ENCODE peak calls at places on chromosomes 12 and 14, in seven cellular contexts. H, Q, V, P, A, K and F are unnamed samples.

GRCh38 chr12:28167981-28168485 is 22.2 kb upstream of the CCDC91 start:
- DNase-seq in Q (no peak), H (no peak), P (no peak), A (no peak), V (no peak), K (no peak), F (no peak)

GRCh38 chr12:49345048-49345839 is 1.4 kb upstream of the DNAJC22 start:
- DNase-seq in A (peak; percentile 61), H (no peak), K (peak; percentile 64), P (no peak), V (no peak), Q (peak; percentile 34), F (no peak)

GRCh38 chr12:120290541-120291312 is 976 bp downstream of the RNU4-2 start:
- DNase-seq in A (peak; percentile 71), Q (peak; percentile 15), H (peak; percentile 33), P (no peak), V (no peak), K (peak; percentile 50), F (no peak)

GRCh38 chr12:57837779-57838562 is 8.6 kb downstream of the CTDSP2 start:
- DNase-seq in A (peak; percentile 77), V (no peak), K (peak; percentile 79), Q (peak; percentile 37), H (peak; percentile 82), P (peak; percentile 79), F (no peak)

GRCh38 chr12:109553471-109553870 is 19.8 kb downstream of the MMAB start:
- DNase-seq in P (peak; percentile 68), Q (no peak), A (no peak), H (no peak), K (no peak), V (peak; percentile 34), F (no peak)

GRCh38 chr14:71006200-71006563 is 98.9 kb downstream of the PCNX1 start:
- DNase-seq in P (peak; percentile 32), H (no peak), A (no peak), V (no peak), Q (no peak), K (no peak), F (no peak)

GRCh38 chr14:83969998-83970397 is 1559.9 kb upstream of the FLRT2 start:
- DNase-seq in K (no peak), Q (no peak), V (no peak), P (no peak), A (no peak), H (no peak), F (no peak)

GRCh38 chr12:54360717-54361456 is 3.4 kb downstream of the GPR84 start:
- DNase-seq in H (peak; percentile 78), V (peak; percentile 77), K (peak; percentile 97), P (peak; percentile 72), Q (peak; percentile 82), A (peak; percentile 94), F (no peak)

GRCh38 chr14:57247283-57247682 is 21.4 kb downstream of the EXOC5 start:
- DNase-seq in K (no peak), P (peak; percentile 18), Q (no peak), H (no peak), V (no peak), A (no peak), F (no peak)

GRCh38 chr14:68738559-68738958 is 54.3 kb downstream of the ZFP36L1 start:
- DNase-seq in H (no peak), K (no peak), A (no peak), V (no peak), P (no peak), Q (no peak), F (no peak)
- TF ChIP-seq CTCF in H (no peak), K (no peak), A (no peak), V (no peak), P (no peak), Q (no peak), F (no peak)

DNA sequence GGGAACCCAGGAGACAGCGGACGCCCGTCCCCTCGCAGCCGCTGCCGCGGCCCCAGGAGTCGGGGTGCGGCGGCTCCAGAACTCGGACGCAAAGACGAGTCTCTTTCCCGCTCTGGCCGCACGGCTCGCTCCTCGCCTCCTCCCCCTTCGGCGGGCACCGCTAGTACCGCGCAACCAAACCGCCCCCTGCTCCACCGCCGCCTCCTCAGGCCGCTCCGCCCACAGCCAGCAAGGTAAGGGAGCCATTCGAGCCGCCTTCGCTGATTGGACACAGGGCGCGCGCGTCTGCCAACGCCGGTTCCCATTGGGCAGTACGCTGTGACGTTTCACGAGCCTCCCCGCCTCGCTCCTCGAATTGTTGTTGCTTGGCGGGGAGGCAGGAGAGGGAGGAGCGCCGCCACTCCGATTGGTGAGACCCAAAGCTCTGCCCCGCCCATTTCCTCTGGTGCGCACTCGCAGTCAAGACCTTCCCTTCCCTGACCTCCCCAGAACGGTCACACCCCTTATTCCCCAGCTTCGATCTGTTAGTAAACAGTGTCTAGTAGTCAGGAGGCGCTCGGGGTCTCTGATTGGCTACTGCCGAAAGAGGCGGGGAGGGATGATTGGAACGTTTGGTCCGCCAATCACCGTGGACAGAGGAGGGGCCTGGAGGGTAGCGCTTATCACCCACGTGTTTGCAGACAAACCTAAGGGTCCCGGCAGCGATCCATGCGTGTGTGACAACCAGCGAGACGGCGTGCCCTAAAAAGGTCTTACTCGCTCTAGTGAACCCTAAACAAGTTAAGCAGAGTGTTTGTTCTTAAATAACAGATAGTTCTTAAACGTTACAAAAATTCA is at the start of gene RPS6KA5:
- DNase-seq in Q (peak; percentile 100), H (peak; percentile 100), A (peak; percentile 100), V (peak; percentile 100), K (peak; percentile 100), P (peak; percentile 100), F (peak; percentile 100)
- TF ChIP-seq CTCF in Q (no peak), H (no peak), A (no peak), V (no peak), K (no peak), P (no peak), F (no peak)

GRCh38 chr14:99524804-99525698 is 43.8 kb downstream of the CCNK start:
- DNase-seq in P (peak; percentile 68), V (no peak), A (no peak), Q (peak; percentile 17), K (peak; percentile 65), H (no peak), F (no peak)
- TF ChIP-seq CTCF in P (peak; percentile 15), V (peak; percentile 51), A (peak; percentile 48), Q (no peak), K (peak; percentile 27), H (peak; percentile 5), F (peak; percentile 50)

GRCh38 chr14:93978735-93979134 is 2.4 kb upstream of the ASB2 start:
- DNase-seq in A (no peak), K (no peak), Q (no peak), V (no peak), P (no peak), H (no peak), F (no peak)

GRCh38 chr14:93981874-93982683 is 5.7 kb upstream of the ASB2 start:
- DNase-seq in H (no peak), K (no peak), Q (no peak), P (no peak), A (no peak), V (no peak), F (no peak)

GRCh38 chr14:93980464-93981201 is 4.3 kb upstream of the ASB2 start:
- DNase-seq in A (no peak), H (no peak), P (peak; percentile 76), K (no peak), V (peak; percentile 45), Q (no peak), F (no peak)

GRCh38 chr14:93982684-93983007 is 6.3 kb upstream of the ASB2 start:
- DNase-seq in A (no peak), P (no peak), H (no peak), Q (no peak), K (no peak), V (no peak), F (no peak)

DNA sequence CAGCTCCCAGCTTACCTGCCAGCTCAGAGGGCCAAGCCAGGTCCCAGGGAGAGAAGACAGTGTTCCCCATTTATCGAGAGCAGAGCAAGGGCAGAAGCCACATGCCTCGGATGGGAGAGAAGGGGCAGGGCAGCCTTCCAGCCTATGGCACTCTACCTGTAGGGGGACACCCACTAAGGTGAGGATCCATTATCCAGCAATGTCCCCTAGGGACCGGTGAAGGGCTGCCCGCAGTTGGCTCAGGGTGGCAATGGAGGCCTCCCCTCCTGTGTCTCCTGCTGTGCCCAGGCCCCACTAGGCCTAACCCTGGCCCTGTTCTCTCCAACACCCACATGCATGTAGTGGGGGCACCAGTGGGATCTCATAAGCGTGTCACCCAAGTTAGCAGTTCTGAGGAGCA is 4.9 kb upstream of the ASB2 start:
- DNase-seq in P (no peak), H (no peak), Q (no peak), V (no peak), A (no peak), K (peak; percentile 11), F (no peak)
- TF ChIP-seq CTCF in P (no peak), H (no peak), Q (no peak), V (no peak), A (peak; percentile 25), K (no peak), F (no peak)

GRCh38 chr12:128055567-128055966 is 211.4 kb upstream of the TMEM132C start:
- DNase-seq in P (no peak), Q (no peak), V (no peak), H (no peak), K (peak; percentile 36), A (peak; percentile 81), F (no peak)
- TF ChIP-seq CTCF in P (no peak), Q (no peak), V (no peak), H (no peak), K (no peak), A (peak; percentile 9), F (no peak)

GRCh38 chr14:94354638-94355185 is 31.6 kb upstream of the SERPINA6 start:
- DNase-seq in V (no peak), K (no peak), H (no peak), A (no peak), Q (no peak), P (no peak), F (no peak)

GRCh38 chr14:94356379-94357056 is 31.9 kb downstream of the SERPINA1 start:
- DNase-seq in Q (no peak), H (peak; percentile 7), V (no peak), P (no peak), A (peak; percentile 8), K (no peak), F (no peak)

GRCh38 chr14:94360945-94361565 is 27.3 kb downstream of the SERPINA1 start:
- DNase-seq in K (no peak), V (no peak), H (no peak), Q (no peak), A (no peak), P (no peak), F (no peak)

GRCh38 chr14:94357166-94357565 is 31.2 kb downstream of the SERPINA1 start:
- DNase-seq in H (no peak), P (no peak), K (no peak), A (no peak), Q (no peak), V (no peak), F (no peak)

GRCh38 chr14:94355191-94355794 is 32.2 kb upstream of the SERPINA6 start:
- DNase-seq in V (no peak), Q (peak; percentile 35), A (peak; percentile 71), P (peak; percentile 51), K (peak; percentile 78), H (peak; percentile 65), F (no peak)
- TF ChIP-seq CTCF in V (peak; percentile 57), Q (no peak), A (peak; percentile 69), P (peak; percentile 56), K (peak; percentile 51), H (peak; percentile 30), F (peak; percentile 68)